ENCODE peak calls at places on chromosomes 1 and 21, in six cellular contexts. One of them, this sample, is unnamed. For H3K36me3, the result is how much of the 10 kb centered on the place peaks cover.

GRCh38 chr1:236425031-236425663 is 31.1 kb downstream of the EDARADD start:
- DNase-seq in heart left ventricle: no peak
- DNase-seq in GM06990: peak
- DNase-seq in osteoblast: no peak
- DNase-seq in iPS DF 6.9: no peak
- DNase-seq in Peyer's patch: no peak
- DNase-seq in this sample: no peak

GRCh38 chr1:54671985-54672608 is 30.5 kb downstream of the MROH7 start:
- DNase-seq in GM06990: peak
- DNase-seq in Peyer's patch: peak
- DNase-seq in osteoblast: peak
- DNase-seq in iPS DF 6.9: peak
- DNase-seq in heart left ventricle: no peak
- DNase-seq in this sample: no peak

GRCh38 chr1:10514490-10515235 is 39.9 kb downstream of the PEX14 start:
- DNase-seq in osteoblast: no peak
- DNase-seq in heart left ventricle: no peak
- DNase-seq in Peyer's patch: no peak
- DNase-seq in GM06990: no peak
- DNase-seq in iPS DF 6.9: no peak
- DNase-seq in this sample: no peak

GRCh38 chr1:229108598-229109201 is 162.2 kb upstream of the RAB4A start:
- DNase-seq in heart left ventricle: no peak
- DNase-seq in iPS DF 6.9: no peak
- DNase-seq in GM06990: no peak
- DNase-seq in osteoblast: no peak
- DNase-seq in Peyer's patch: no peak
- DNase-seq in this sample: no peak

GRCh38 chr1:206141996-206142395 is 24.8 kb upstream of the AVPR1B start:
- DNase-seq in iPS DF 6.9: no peak
- DNase-seq in Peyer's patch: no peak
- DNase-seq in GM06990: no peak
- DNase-seq in osteoblast: no peak
- DNase-seq in heart left ventricle: no peak
- DNase-seq in this sample: no peak

GRCh38 chr1:1630965-1631792 is 794 bp upstream of the MMP23B start:
- DNase-seq in heart left ventricle: peak
- DNase-seq in Peyer's patch: no peak
- DNase-seq in iPS DF 6.9: no peak
- DNase-seq in GM06990: peak
- DNase-seq in osteoblast: peak
- DNase-seq in this sample: peak

GRCh38 chr1:237556911-237557310 is 333.8 kb downstream of the ZP4 start:
- DNase-seq in iPS DF 6.9: no peak
- DNase-seq in heart left ventricle: no peak
- DNase-seq in Peyer's patch: no peak
- DNase-seq in GM06990: no peak
- DNase-seq in osteoblast: no peak
- DNase-seq in this sample: no peak

GRCh38 chr1:83065952-83066727 is 932.8 kb downstream of the TTLL7 start:
- DNase-seq in heart left ventricle: no peak
- DNase-seq in osteoblast: no peak
- DNase-seq in iPS DF 6.9: no peak
- DNase-seq in Peyer's patch: no peak
- DNase-seq in GM06990: no peak
- DNase-seq in this sample: no peak

GRCh38 chr1:107963601-107964396 is 1.2 kb downstream of the VAV3 start:
- DNase-seq in GM06990: peak
- DNase-seq in heart left ventricle: peak
- DNase-seq in iPS DF 6.9: no peak
- DNase-seq in Peyer's patch: peak
- DNase-seq in osteoblast: peak
- DNase-seq in this sample: peak

GRCh38 chr1:41902125-41902524 is 16.6 kb downstream of the HIVEP3 start:
- DNase-seq in osteoblast: peak
- DNase-seq in heart left ventricle: no peak
- DNase-seq in GM06990: no peak
- DNase-seq in Peyer's patch: no peak
- DNase-seq in iPS DF 6.9: no peak
- DNase-seq in this sample: no peak

GRCh38 chr1:208053661-208054060 is 142.7 kb upstream of the CD34 start:
- DNase-seq in heart left ventricle: no peak
- DNase-seq in iPS DF 6.9: no peak
- DNase-seq in GM06990: no peak
- DNase-seq in osteoblast: no peak
- DNase-seq in Peyer's patch: no peak
- DNase-seq in this sample: no peak

GRCh38 chr1:12157366-12158231 is 9.2 kb upstream of the TNFRSF1B start:
- DNase-seq in Peyer's patch: no peak
- DNase-seq in heart left ventricle: no peak
- DNase-seq in iPS DF 6.9: no peak
- DNase-seq in osteoblast: peak
- DNase-seq in GM06990: peak
- DNase-seq in this sample: no peak

GRCh38 chr1:69258842-69259241 is 308.9 kb upstream of the LRRC7 start:
- DNase-seq in osteoblast: no peak
- DNase-seq in GM06990: no peak
- DNase-seq in heart left ventricle: no peak
- DNase-seq in iPS DF 6.9: no peak
- DNase-seq in Peyer's patch: no peak
- DNase-seq in this sample: no peak

GRCh38 chr1:219459321-219460105 is 153.4 kb downstream of the ZC3H11B start:
- DNase-seq in osteoblast: no peak
- DNase-seq in Peyer's patch: no peak
- DNase-seq in heart left ventricle: no peak
- DNase-seq in iPS DF 6.9: no peak
- DNase-seq in GM06990: no peak
- DNase-seq in this sample: no peak

GRCh38 chr1:181090653-181091126 is 2.2 kb downstream of the IER5 start:
- DNase-seq in iPS DF 6.9: no peak
- DNase-seq in Peyer's patch: peak
- DNase-seq in heart left ventricle: no peak
- DNase-seq in GM06990: no peak
- DNase-seq in osteoblast: no peak
- DNase-seq in this sample: no peak

GRCh38 chr1:42958488-42959317 is at the start of gene SLC2A1:
- DNase-seq in Peyer's patch: peak
- DNase-seq in iPS DF 6.9: peak
- DNase-seq in heart left ventricle: peak
- DNase-seq in GM06990: peak
- DNase-seq in osteoblast: peak
- DNase-seq in this sample: peak

GRCh38 chr1:67418839-67419586 is 11.2 kb downstream of the SERBP1 start:
- DNase-seq in heart left ventricle: no peak
- DNase-seq in Peyer's patch: no peak
- DNase-seq in GM06990: no peak
- DNase-seq in iPS DF 6.9: no peak
- DNase-seq in osteoblast: no peak
- DNase-seq in this sample: no peak
- H3K36me3 ChIP-seq in heart left ventricle: under half
- H3K36me3 ChIP-seq in Peyer's patch: under half
- H3K36me3 ChIP-seq in GM06990: under half
- H3K36me3 ChIP-seq in iPS DF 6.9: under half
- H3K36me3 ChIP-seq in osteoblast: half or more
- H3K36me3 ChIP-seq in this sample: half or more

DNA sequence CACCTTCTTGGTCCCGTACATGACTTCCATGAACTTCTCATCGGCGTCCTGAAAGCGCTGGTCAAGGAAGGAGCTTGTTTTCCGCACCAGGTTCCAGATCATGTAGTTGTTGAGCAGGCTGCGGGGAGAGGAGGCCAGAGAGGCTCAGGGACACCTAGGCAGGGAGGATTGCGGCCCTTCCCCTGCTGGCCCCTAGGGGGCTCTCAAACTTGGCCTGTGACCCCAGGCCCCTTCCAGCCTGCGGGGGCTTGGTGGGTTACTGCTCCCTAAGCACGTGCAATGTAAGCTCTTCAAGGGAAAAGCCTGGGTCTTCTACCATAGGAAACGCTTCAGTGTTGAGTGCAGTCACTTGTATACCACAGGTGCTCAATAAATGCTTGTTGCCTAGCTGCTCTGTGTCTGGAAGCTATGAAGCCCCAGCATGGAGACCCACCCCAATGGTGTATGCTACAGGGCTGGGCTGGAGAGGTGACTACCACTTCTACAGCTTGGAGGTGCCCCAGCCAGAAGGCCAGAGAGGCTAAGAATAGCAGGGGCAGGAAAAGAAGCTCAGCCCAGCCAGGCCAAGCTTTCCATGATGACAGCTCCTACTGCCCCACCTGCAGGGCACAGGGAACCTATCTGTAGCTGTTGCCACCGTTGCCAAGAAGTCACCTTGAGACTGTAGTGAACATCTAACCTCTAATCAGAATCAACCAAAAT is 45.1 kb downstream of the ECE1 start:
- DNase-seq in osteoblast: peak
- DNase-seq in Peyer's patch: no peak
- DNase-seq in GM06990: no peak
- DNase-seq in heart left ventricle: no peak
- DNase-seq in iPS DF 6.9: no peak
- DNase-seq in this sample: no peak
- H3K36me3 ChIP-seq in osteoblast: under half
- H3K36me3 ChIP-seq in Peyer's patch: under half
- H3K36me3 ChIP-seq in GM06990: under half
- H3K36me3 ChIP-seq in heart left ventricle: under half
- H3K36me3 ChIP-seq in iPS DF 6.9: under half
- H3K36me3 ChIP-seq in this sample: half or more

GRCh38 chr1:45640293-45640692 is 16.4 kb upstream of the CCDC17 start:
- DNase-seq in GM06990: no peak
- DNase-seq in iPS DF 6.9: no peak
- DNase-seq in heart left ventricle: no peak
- DNase-seq in osteoblast: no peak
- DNase-seq in Peyer's patch: no peak
- DNase-seq in this sample: no peak

GRCh38 chr1:45644661-45645060 is 20.8 kb upstream of the CCDC17 start:
- DNase-seq in GM06990: no peak
- DNase-seq in osteoblast: no peak
- DNase-seq in iPS DF 6.9: no peak
- DNase-seq in Peyer's patch: no peak
- DNase-seq in heart left ventricle: no peak
- DNase-seq in this sample: no peak

GRCh38 chr1:45647248-45648021 is 23.6 kb upstream of the CCDC17 start:
- DNase-seq in Peyer's patch: no peak
- DNase-seq in GM06990: no peak
- DNase-seq in osteoblast: no peak
- DNase-seq in iPS DF 6.9: no peak
- DNase-seq in heart left ventricle: peak
- DNase-seq in this sample: no peak

GRCh38 chr1:45643341-45643740 is 19.5 kb upstream of the CCDC17 start:
- DNase-seq in osteoblast: no peak
- DNase-seq in Peyer's patch: no peak
- DNase-seq in heart left ventricle: no peak
- DNase-seq in GM06990: no peak
- DNase-seq in iPS DF 6.9: no peak
- DNase-seq in this sample: no peak

GRCh38 chr1:45643978-45644377 is 20.1 kb upstream of the CCDC17 start:
- DNase-seq in GM06990: no peak
- DNase-seq in osteoblast: no peak
- DNase-seq in iPS DF 6.9: no peak
- DNase-seq in heart left ventricle: no peak
- DNase-seq in Peyer's patch: no peak
- DNase-seq in this sample: no peak
- H3K36me3 ChIP-seq in GM06990: under half
- H3K36me3 ChIP-seq in osteoblast: under half
- H3K36me3 ChIP-seq in iPS DF 6.9: under half
- H3K36me3 ChIP-seq in heart left ventricle: under half
- H3K36me3 ChIP-seq in Peyer's patch: under half
- H3K36me3 ChIP-seq in this sample: half or more

GRCh38 chr1:202951437-202951836 is 6.7 kb downstream of the ADIPOR1 start:
- DNase-seq in Peyer's patch: no peak
- DNase-seq in osteoblast: peak
- DNase-seq in iPS DF 6.9: no peak
- DNase-seq in GM06990: no peak
- DNase-seq in heart left ventricle: no peak
- DNase-seq in this sample: no peak
- H3K36me3 ChIP-seq in Peyer's patch: under half
- H3K36me3 ChIP-seq in osteoblast: under half
- H3K36me3 ChIP-seq in iPS DF 6.9: under half
- H3K36me3 ChIP-seq in GM06990: under half
- H3K36me3 ChIP-seq in heart left ventricle: under half
- H3K36me3 ChIP-seq in this sample: under half

GRCh38 chr21:44427241-44428120 is 27.8 kb upstream of the LRRC3 start:
- DNase-seq in Peyer's patch: no peak
- DNase-seq in heart left ventricle: no peak
- DNase-seq in osteoblast: peak
- DNase-seq in iPS DF 6.9: no peak
- DNase-seq in GM06990: no peak
- DNase-seq in this sample: peak
- H3K36me3 ChIP-seq in Peyer's patch: under half
- H3K36me3 ChIP-seq in heart left ventricle: under half
- H3K36me3 ChIP-seq in osteoblast: under half
- H3K36me3 ChIP-seq in iPS DF 6.9: under half
- H3K36me3 ChIP-seq in GM06990: under half
- H3K36me3 ChIP-seq in this sample: under half

This sample was measured in upper lobe of right lung.